ENCODE peak calls at places on chromosomes 3 and 15, in seven cellular contexts. K is Right ventricle myocardium superior, Q is endothelial cell, B is KG1, A is amygdala, Z is A673, E is fibroblast of the aortic adventitia. I is an unnamed sample.
A peak's percentile ranks its signal among the peaks of the same experiment; 100 is the strongest.

GRCh38 chr15:58506787-58507671 is 75.2 kb downstream of the LIPC start:
- DNase-seq in K (no peak), Q (no peak), B (no peak), A (no peak), Z (no peak), E (no peak), I (no peak)

GRCh38 chr15:63372753-63373152 is 8.9 kb downstream of the CA12 start:
- DNase-seq in K (no peak), Q (no peak), B (no peak), A (no peak), Z (peak; percentile 14), E (peak; percentile 69), I (no peak)

GRCh38 chr3:53806182-53807116 is 39.8 kb downstream of the CHDH start:
- DNase-seq in K (peak; percentile 59), Q (no peak), B (no peak), A (no peak), Z (no peak), E (peak; percentile 90), I (no peak)

GRCh38 chr15:73388256-73388781 is 19.6 kb upstream of the HCN4 start:
- DNase-seq in K (no peak), Q (no peak), B (no peak), A (no peak), Z (peak; percentile 45), E (peak; percentile 71), I (no peak)

GRCh38 chr3:126024049-126024854 is 55.3 kb downstream of the ROPN1B start:
- DNase-seq in K (no peak), Q (no peak), B (no peak), A (no peak), Z (no peak), E (no peak), I (no peak)

GRCh38 chr3:128144512-128144911 is 8.8 kb upstream of the EEFSEC start:
- DNase-seq in K (no peak), Q (no peak), B (no peak), A (no peak), Z (no peak), E (no peak), I (no peak)

GRCh38 chr3:73740041-73740440 is 115.3 kb upstream of the PDZRN3 start:
- DNase-seq in K (no peak), Q (no peak), B (no peak), A (no peak), Z (no peak), E (peak; percentile 55), I (no peak)

GRCh38 chr3:66497288-66497972 is 3.4 kb downstream of the LRIG1 start:
- DNase-seq in K (no peak), Q (no peak), B (no peak), A (no peak), Z (no peak), E (no peak), I (no peak)

GRCh38 chr3:50652709-50653108 is 22.0 kb upstream of the DOCK3 start:
- DNase-seq in K (peak; percentile 55), Q (peak; percentile 33), B (no peak), A (no peak), Z (no peak), E (no peak), I (no peak)

GRCh38 chr3:159945930-159946329 is 42.7 kb upstream of the IL12A start:
- DNase-seq in K (no peak), Q (no peak), B (no peak), A (no peak), Z (no peak), E (no peak), I (no peak)

GRCh38 chr15:43514241-43515057 is 3.0 kb upstream of the MAP1A start:
- DNase-seq in K (peak; percentile 80), Q (no peak), B (no peak), A (peak; percentile 50), Z (peak; percentile 51), E (peak; percentile 44), I (peak; percentile 61)

GRCh38 chr15:90531147-90531546 is 1.4 kb downstream of the CRTC3 start:
- DNase-seq in K (no peak), Q (no peak), B (no peak), A (no peak), Z (no peak), E (no peak), I (no peak)

GRCh38 chr3:71062920-71063767 is 520.4 kb downstream of the FOXP1 start:
- DNase-seq in K (no peak), Q (no peak), B (peak; percentile 13), A (no peak), Z (no peak), E (peak; percentile 63), I (no peak)

GRCh38 chr3:136862611-136862951 is 573 bp downstream of the NCK1 start:
- DNase-seq in K (peak; percentile 75), Q (peak; percentile 50), B (peak; percentile 31), A (no peak), Z (peak; percentile 53), E (peak; percentile 59), I (peak; percentile 46)

GRCh38 chr3:5271061-5271683 is 83.7 kb downstream of the EDEM1 start:
- DNase-seq in K (no peak), Q (no peak), B (no peak), A (no peak), Z (no peak), E (no peak), I (no peak)

GRCh38 chr3:30551927-30552326 is 54.5 kb upstream of the TGFBR2 start:
- DNase-seq in K (no peak), Q (no peak), B (no peak), A (no peak), Z (no peak), E (no peak), I (no peak)

GRCh38 chr3:27253831-27254230 is 115.4 kb downstream of the NEK10 start:
- DNase-seq in K (peak; percentile 26), Q (peak; percentile 51), B (no peak), A (no peak), Z (peak; percentile 51), E (peak; percentile 49), I (no peak)

GRCh38 chr3:194577985-194578905 is 55.0 kb downstream of the TMEM44 start:
- DNase-seq in K (no peak), Q (no peak), B (no peak), A (no peak), Z (peak; percentile 60), E (peak; percentile 96), I (no peak)

GRCh38 chr15:70967646-70968045 is 75.0 kb downstream of the LRRC49 start:
- DNase-seq in K (no peak), Q (no peak), B (no peak), A (no peak), Z (no peak), E (no peak), I (no peak)

GRCh38 chr3:73605388-73605787 is 19.4 kb downstream of the PDZRN3 start:
- DNase-seq in K (no peak), Q (no peak), B (no peak), A (no peak), Z (no peak), E (peak; percentile 97), I (no peak)

GRCh38 chr15:69666921-69667811 is 214.5 kb downstream of the RPLP1 start:
- DNase-seq in K (no peak), Q (no peak), B (no peak), A (no peak), Z (no peak), E (no peak), I (no peak)

GRCh38 chr3:121883507-121883906 is 10.7 kb upstream of the SLC15A2 start:
- DNase-seq in K (no peak), Q (no peak), B (no peak), A (no peak), Z (peak; percentile 77), E (peak; percentile 8), I (no peak)

GRCh38 chr3:120820748-120821147 is 78.2 kb downstream of the GTF2E1 start:
- DNase-seq in K (no peak), Q (no peak), B (no peak), A (no peak), Z (no peak), E (no peak), I (no peak)

GRCh38 chr15:96361309-96362000 is 31.0 kb downstream of the NR2F2 start:
- DNase-seq in K (no peak), Q (no peak), B (no peak), A (no peak), Z (no peak), E (no peak), I (no peak)

GRCh38 chr3:121748638-121749275 is 784 bp downstream of the GOLGB1 start:
- DNase-seq in K (no peak), Q (no peak), B (peak; percentile 14), A (no peak), Z (no peak), E (peak; percentile 34), I (no peak)

GRCh38 chr3:157201648-157202278 is 41.8 kb upstream of the CCNL1 start:
- DNase-seq in K (no peak), Q (no peak), B (no peak), A (no peak), Z (peak; percentile 72), E (peak; percentile 76), I (no peak)

GRCh38 chr3:159724627-159725026 is 264.0 kb upstream of the IL12A start:
- DNase-seq in K (no peak), Q (no peak), B (no peak), A (no peak), Z (no peak), E (no peak), I (no peak)

GRCh38 chr15:85564686-85565085 is 184.3 kb downstream of the AKAP13 start:
- DNase-seq in K (no peak), Q (no peak), B (no peak), A (no peak), Z (no peak), E (no peak), I (no peak)

GRCh38 chr3:160956785-160957184 is 148.4 kb downstream of the B3GALNT1 start:
- DNase-seq in K (no peak), Q (no peak), B (no peak), A (no peak), Z (peak; percentile 9), E (peak; percentile 55), I (no peak)

GRCh38 chr3:159102001-159102400 is 300.1 kb downstream of the MFSD1 start:
- DNase-seq in K (no peak), Q (no peak), B (no peak), A (no peak), Z (no peak), E (no peak), I (no peak)

GRCh38 chr3:136428167-136428566 is 178.0 kb downstream of the PCCB start:
- DNase-seq in K (no peak), Q (no peak), B (no peak), A (no peak), Z (no peak), E (peak; percentile 2), I (no peak)

GRCh38 chr15:52481915-52482314 is 46.8 kb downstream of the MYO5A start:
- DNase-seq in K (no peak), Q (no peak), B (peak; percentile 21), A (no peak), Z (peak; percentile 21), E (peak; percentile 76), I (peak; percentile 16)